ENCODE peak calls at places on chromosomes 1 and 21, in ten cellular contexts. G is neuronal stem cell; Y is colonic mucosa; Q is NT2/D1; V is bronchial epithelial cell; L is right cardiac atrium; Z is cardiac fibroblast; E is cardiac muscle cell; R is lower lobe of right lung; U is CD8-positive, alpha-beta memory T cell. S is an unnamed sample.

GRCh38 chr1:62230724-62231123 is 36.1 kb downstream of the L1TD1 start:
- DNase-seq in G (no peak), Y (no peak), Q (no peak), V (peak), L (no peak), Z (no peak), E (no peak), R (no peak), U (no peak), S (peak)

GRCh38 chr1:55230654-55231053 is 15.5 kb upstream of the USP24 start:
- DNase-seq in G (no peak), Y (no peak), Q (no peak), V (no peak), L (no peak), Z (no peak), E (no peak), R (no peak), U (no peak), S (no peak)

GRCh38 chr1:99447716-99448115 is 183.4 kb downstream of the PLPPR4 start:
- DNase-seq in G (no peak), Y (no peak), Q (no peak), V (no peak), L (no peak), Z (no peak), E (no peak), R (no peak), U (no peak), S (no peak)

GRCh38 chr21:45265721-45266517 is 21.8 kb downstream of the POFUT2 start:
- DNase-seq in G (no peak), Y (peak), Q (no peak), V (no peak), L (peak), Z (no peak), E (no peak), R (no peak), U (no peak), S (no peak)

GRCh38 chr1:107496002-107496401 is 355.2 kb downstream of the NTNG1 start:
- DNase-seq in G (no peak), Y (no peak), Q (no peak), V (no peak), L (no peak), Z (no peak), E (no peak), R (no peak), U (no peak), S (no peak)

GRCh38 chr21:16579538-16579937 is 849.8 kb downstream of the USP25 start:
- DNase-seq in G (no peak), Y (no peak), Q (no peak), V (no peak), L (no peak), Z (peak), E (no peak), R (no peak), U (no peak), S (no peak)

GRCh38 chr1:31944205-31945089 is 6.3 kb upstream of the PTP4A2 start:
- DNase-seq in G (peak), Y (peak), Q (peak), V (peak), L (peak), Z (peak), E (peak), R (peak), U (peak), S (no peak)

GRCh38 chr1:5142389-5142788 is 488.0 kb downstream of the AJAP1 start:
- DNase-seq in G (no peak), Y (no peak), Q (no peak), V (no peak), L (no peak), Z (no peak), E (no peak), R (no peak), U (no peak), S (no peak)

GRCh38 chr1:100188617-100189016 is 10.6 kb upstream of the LRRC39 start:
- DNase-seq in G (no peak), Y (no peak), Q (no peak), V (no peak), L (no peak), Z (peak), E (no peak), R (no peak), U (no peak), S (peak)

GRCh38 chr1:229059671-229060079 is 211.2 kb upstream of the RAB4A start:
- DNase-seq in G (no peak), Y (no peak), Q (no peak), V (no peak), L (peak), Z (peak), E (no peak), R (no peak), U (no peak), S (no peak)

GRCh38 chr1:226631229-226632000 is 82.9 kb downstream of the STUM start:
- DNase-seq in G (no peak), Y (no peak), Q (no peak), V (no peak), L (no peak), Z (no peak), E (no peak), R (peak), U (no peak), S (no peak)

GRCh38 chr1:223662943-223663342 is 2.6 kb downstream of the CAPN8 start:
- DNase-seq in G (no peak), Y (no peak), Q (no peak), V (peak), L (no peak), Z (no peak), E (no peak), R (no peak), U (no peak), S (no peak)

GRCh38 chr1:25654109-25654660 is 37.6 kb downstream of the MAN1C1 start:
- DNase-seq in G (no peak), Y (no peak), Q (no peak), V (no peak), L (no peak), Z (no peak), E (no peak), R (no peak), U (no peak), S (no peak)

GRCh38 chr1:3814771-3815561 is 18.7 kb upstream of the LRRC47 start:
- DNase-seq in G (no peak), Y (no peak), Q (no peak), V (no peak), L (no peak), Z (no peak), E (no peak), R (peak), U (no peak), S (no peak)

GRCh38 chr1:169929210-169929526 is 35.5 kb upstream of the SCYL3 start:
- DNase-seq in G (no peak), Y (no peak), Q (no peak), V (no peak), L (no peak), Z (no peak), E (no peak), R (no peak), U (no peak), S (no peak)

GRCh38 chr21:36550761-36551160 is 70.8 kb upstream of the CLDN14 start:
- DNase-seq in G (no peak), Y (no peak), Q (no peak), V (no peak), L (no peak), Z (no peak), E (no peak), R (no peak), U (no peak), S (no peak)

GRCh38 chr1:223716302-223716862 is 4.0 kb downstream of the CAPN2 start:
- DNase-seq in G (no peak), Y (no peak), Q (no peak), V (no peak), L (no peak), Z (peak), E (no peak), R (peak), U (peak), S (no peak)

GRCh38 chr1:159869173-159869572 is 6.7 kb upstream of the VSIG8 start:
- DNase-seq in G (no peak), Y (no peak), Q (no peak), V (peak), L (no peak), Z (peak), E (no peak), R (no peak), U (no peak), S (no peak)

GRCh38 chr1:151175910-151176309 is at the start of gene TMOD4:
- DNase-seq in G (no peak), Y (no peak), Q (no peak), V (no peak), L (no peak), Z (peak), E (no peak), R (no peak), U (no peak), S (no peak)

GRCh38 chr1:18907914-18908845 is 5.8 kb upstream of the ALDH4A1 start:
- DNase-seq in G (no peak), Y (no peak), Q (no peak), V (no peak), L (peak), Z (no peak), E (no peak), R (no peak), U (no peak), S (no peak)

GRCh38 chr1:156476501-156477298 is 23.9 kb downstream of the MEF2D start:
- DNase-seq in G (no peak), Y (no peak), Q (no peak), V (peak), L (peak), Z (peak), E (no peak), R (no peak), U (no peak), S (peak)

GRCh38 chr1:115067460-115067859 is 21.8 kb downstream of the TSPAN2 start:
- DNase-seq in G (no peak), Y (no peak), Q (no peak), V (peak), L (no peak), Z (no peak), E (no peak), R (no peak), U (no peak), S (no peak)

GRCh38 chr21:45456014-45456835 is 51.3 kb downstream of the COL18A1 start:
- DNase-seq in G (no peak), Y (no peak), Q (no peak), V (no peak), L (peak), Z (no peak), E (no peak), R (no peak), U (no peak), S (no peak)

GRCh38 chr1:108953452-108953851 is 9.8 kb downstream of the CLCC1 start:
- DNase-seq in G (no peak), Y (no peak), Q (no peak), V (no peak), L (no peak), Z (no peak), E (no peak), R (no peak), U (no peak), S (no peak)

GRCh38 chr1:106962591-106962990 is 93.9 kb upstream of the PRMT6 start:
- DNase-seq in G (no peak), Y (no peak), Q (no peak), V (peak), L (no peak), Z (no peak), E (no peak), R (no peak), U (no peak), S (no peak)

GRCh38 chr21:17519965-17520364 is 7.1 kb downstream of the CXADR start:
- DNase-seq in G (no peak), Y (no peak), Q (no peak), V (no peak), L (no peak), Z (no peak), E (no peak), R (no peak), U (no peak), S (no peak)

GRCh38 chr21:31005019-31005418 is 33.3 kb downstream of the KRTAP19-8 start:
- DNase-seq in G (no peak), Y (no peak), Q (no peak), V (no peak), L (no peak), Z (no peak), E (peak), R (no peak), U (no peak), S (no peak)

GRCh38 chr1:229432905-229433304 is 989 bp downstream of the ACTA1 start:
- DNase-seq in G (no peak), Y (no peak), Q (no peak), V (no peak), L (no peak), Z (no peak), E (no peak), R (no peak), U (no peak), S (no peak)

GRCh38 chr1:6785721-6786505 is 659 bp downstream of the CAMTA1 start:
- DNase-seq in G (peak), Y (peak), Q (no peak), V (no peak), L (peak), Z (peak), E (peak), R (peak), U (peak), S (no peak)

GRCh38 chr1:185063719-185064118 is 18.4 kb downstream of the RNF2 start:
- DNase-seq in G (no peak), Y (no peak), Q (no peak), V (no peak), L (no peak), Z (no peak), E (no peak), R (no peak), U (no peak), S (no peak)

GRCh38 chr1:54357967-54358366 is 48.2 kb downstream of the SSBP3 start:
- DNase-seq in G (no peak), Y (peak), Q (no peak), V (no peak), L (no peak), Z (no peak), E (no peak), R (no peak), U (no peak), S (no peak)

GRCh38 chr1:100543640-100544039 is 5.7 kb downstream of the GPR88 start:
- DNase-seq in G (no peak), Y (no peak), Q (no peak), V (peak), L (no peak), Z (no peak), E (no peak), R (peak), U (peak), S (no peak)

GRCh38 chr1:93976711-93977328 is 67.6 kb upstream of the GCLM start:
- DNase-seq in G (no peak), Y (no peak), Q (no peak), V (no peak), L (no peak), Z (no peak), E (no peak), R (no peak), U (no peak), S (no peak)
- H3K4me3 ChIP-seq in G (no peak), Y (no peak), Q (no peak), V (no peak), L (no peak), Z (no peak), E (no peak), R (no peak), U (no peak), S (no peak)

GRCh38 chr1:204685236-204686006 is at the start of gene LRRN2:
- DNase-seq in G (no peak), Y (peak), Q (no peak), V (no peak), L (peak), Z (no peak), E (peak), R (no peak), U (no peak), S (no peak)

GRCh38 chr1:204684206-204684536 is 1.4 kb downstream of the LRRN2 start:
- DNase-seq in G (no peak), Y (no peak), Q (no peak), V (no peak), L (no peak), Z (no peak), E (no peak), R (no peak), U (no peak), S (no peak)

GRCh38 chr1:204688007-204688406 is 2.5 kb upstream of the LRRN2 start:
- DNase-seq in G (no peak), Y (no peak), Q (no peak), V (no peak), L (no peak), Z (no peak), E (no peak), R (no peak), U (no peak), S (no peak)

GRCh38 chr1:204683284-204684205 is 2.0 kb downstream of the LRRN2 start:
- DNase-seq in G (no peak), Y (no peak), Q (no peak), V (no peak), L (no peak), Z (no peak), E (no peak), R (no peak), U (no peak), S (no peak)

DNA sequence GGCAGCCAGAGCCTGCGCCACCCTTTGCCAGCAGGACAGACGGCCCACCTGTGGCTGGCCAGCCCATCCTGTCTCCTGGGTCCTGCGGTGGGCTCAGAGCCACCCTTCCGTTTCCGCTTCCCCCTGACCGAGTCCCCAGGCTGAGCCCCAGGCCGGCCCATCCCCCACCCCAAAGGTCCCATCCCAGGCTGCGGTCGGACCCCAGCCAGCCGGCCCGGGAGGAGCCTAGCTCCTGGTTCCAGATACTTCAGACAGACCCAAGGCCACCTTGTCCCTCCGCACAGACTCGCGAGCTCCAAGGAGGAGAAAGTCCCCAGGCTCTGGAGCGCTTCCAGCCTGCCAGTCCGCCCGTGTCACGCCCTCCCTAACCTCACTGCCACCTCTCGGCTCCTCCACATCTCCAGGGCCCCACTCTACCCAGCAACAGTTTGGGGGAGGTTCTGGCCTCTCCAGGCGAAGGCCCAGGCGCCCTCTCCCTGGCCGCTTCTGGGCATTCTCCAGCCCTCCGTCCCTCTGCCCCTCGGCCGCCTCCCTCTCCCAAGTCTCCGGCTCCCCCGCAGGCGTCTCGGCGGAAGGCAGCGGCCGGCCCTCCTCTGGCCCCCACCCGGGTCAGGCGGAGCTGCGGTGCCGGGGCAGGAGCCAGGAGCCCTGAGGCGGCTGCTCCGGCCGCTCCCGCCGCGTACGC is 845 bp downstream of the LRRN2 start:
- DNase-seq in G (no peak), Y (peak), Q (no peak), V (no peak), L (peak), Z (no peak), E (peak), R (no peak), U (no peak), S (no peak)
- H3K4me3 ChIP-seq in G (peak), Y (peak), Q (peak), V (no peak), L (peak), Z (no peak), E (peak), R (peak), U (no peak), S (peak)

GRCh38 chr1:236156512-236157208 is 14.3 kb downstream of the GPR137B start:
- DNase-seq in G (no peak), Y (no peak), Q (no peak), V (no peak), L (peak), Z (no peak), E (no peak), R (peak), U (peak), S (no peak)
- H3K4me3 ChIP-seq in G (no peak), Y (no peak), Q (no peak), V (no peak), L (no peak), Z (no peak), E (no peak), R (no peak), U (no peak), S (no peak)

DNA sequence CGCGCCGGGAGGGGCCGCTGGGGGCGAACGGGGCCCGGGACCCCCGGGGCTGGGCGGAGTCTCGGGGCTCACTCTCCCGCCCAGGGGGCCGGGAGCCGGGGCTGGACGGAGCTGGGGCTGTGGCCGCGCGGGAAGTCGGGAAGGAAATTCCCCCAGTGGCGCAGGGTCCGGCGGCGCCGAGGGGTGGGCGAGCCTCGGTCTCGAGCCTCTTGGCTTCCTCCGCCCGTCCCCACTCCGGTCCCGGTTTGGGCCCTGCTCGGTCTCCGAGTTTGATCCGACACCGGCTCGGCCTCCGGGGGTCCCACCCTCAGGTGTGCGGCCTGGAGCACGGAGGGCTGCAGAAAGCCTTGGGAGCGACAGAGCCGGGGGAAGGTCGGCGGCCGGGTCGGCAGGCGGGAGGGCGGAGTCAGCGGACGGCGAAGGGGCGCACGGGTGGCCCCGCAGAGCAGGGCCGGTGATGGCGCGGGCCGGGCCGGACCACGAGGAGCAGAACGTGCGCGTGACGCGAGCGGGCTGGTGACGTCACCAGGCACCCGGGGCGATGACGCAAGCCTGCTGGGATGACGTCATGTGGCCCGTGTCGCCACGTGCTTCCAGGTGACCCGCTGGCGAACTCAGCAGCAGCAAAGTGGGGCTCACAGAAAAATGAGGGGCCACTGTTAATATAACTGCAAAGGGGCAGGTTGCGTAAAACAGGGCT is 610 bp upstream of the HES4 start:
- DNase-seq in G (peak), Y (peak), Q (peak), V (peak), L (peak), Z (peak), E (peak), R (peak), U (peak), S (no peak)
- H3K4me3 ChIP-seq in G (peak), Y (peak), Q (peak), V (peak), L (peak), Z (peak), E (peak), R (peak), U (peak), S (peak)

GRCh38 chr21:42461185-42461520 is 34.9 kb downstream of the RSPH1 start:
- DNase-seq in G (no peak), Y (peak), Q (no peak), V (no peak), L (no peak), Z (no peak), E (no peak), R (no peak), U (no peak), S (no peak)

GRCh38 chr21:42459065-42459430 is 37.0 kb downstream of the RSPH1 start:
- DNase-seq in G (no peak), Y (no peak), Q (no peak), V (no peak), L (no peak), Z (no peak), E (no peak), R (no peak), U (no peak), S (no peak)

GRCh38 chr21:42459583-42460215 is 36.3 kb downstream of the RSPH1 start:
- DNase-seq in G (no peak), Y (no peak), Q (no peak), V (no peak), L (no peak), Z (no peak), E (no peak), R (no peak), U (no peak), S (no peak)

GRCh38 chr21:42461881-42462877 is 33.8 kb downstream of the RSPH1 start:
- DNase-seq in G (no peak), Y (peak), Q (no peak), V (no peak), L (no peak), Z (no peak), E (no peak), R (no peak), U (no peak), S (peak)

DNA sequence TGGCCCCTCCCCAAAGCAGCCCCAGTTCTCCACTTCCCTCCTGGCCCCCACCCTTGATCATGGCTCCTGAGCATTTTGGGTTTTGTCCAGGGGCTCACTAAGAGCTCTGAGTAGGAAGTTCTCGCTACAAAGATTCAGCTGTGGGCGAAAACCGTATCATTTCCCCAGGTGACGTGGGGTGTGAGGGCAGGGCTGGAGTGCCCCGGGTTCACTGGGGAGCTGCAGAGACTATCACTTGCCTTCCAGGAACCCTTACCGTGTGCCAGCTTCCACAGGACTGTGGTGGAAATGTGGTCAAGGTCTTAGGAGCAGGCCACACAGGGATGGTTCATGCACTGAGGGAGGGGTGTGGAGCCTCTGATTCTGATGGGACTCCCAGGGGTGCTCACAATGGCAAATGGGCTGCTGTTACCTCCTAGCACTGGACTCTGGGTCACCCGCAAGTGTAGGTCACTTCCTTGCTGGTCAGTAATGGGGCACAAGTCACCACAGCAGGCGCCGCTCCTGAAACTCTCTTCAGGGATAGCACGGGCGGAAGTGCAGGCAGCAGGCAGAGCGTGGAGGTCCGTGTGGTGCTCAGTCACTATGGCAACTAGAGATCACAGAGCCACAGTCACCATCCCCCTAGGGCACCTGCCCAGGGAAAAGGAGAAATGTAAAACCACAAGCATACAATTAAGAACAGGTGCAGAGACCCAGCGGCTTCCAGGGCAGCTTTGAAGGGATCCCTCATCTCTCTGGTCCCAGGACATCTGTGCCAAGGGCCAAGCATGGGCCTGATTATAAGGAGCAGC is 35.4 kb downstream of the RSPH1 start:
- DNase-seq in G (no peak), Y (no peak), Q (no peak), V (no peak), L (no peak), Z (no peak), E (no peak), R (no peak), U (peak), S (no peak)
- H3K4me3 ChIP-seq in G (no peak), Y (no peak), Q (no peak), V (no peak), L (no peak), Z (no peak), E (no peak), R (no peak), U (no peak), S (no peak)